ENCODE peak calls at places on chromosomes 13 and 19, in four cellular contexts. One of them, this sample, is unnamed.

GRCh38 chr13:32032780-32033179 is 1.2 kb downstream of the FRY start:
- DNase-seq in osteoblast: no peak
- DNase-seq in astrocyte of the spinal cord: no peak
- DNase-seq in cardiac fibroblast: no peak
- DNase-seq in this sample: no peak

GRCh38 chr13:23921451-23921888 is 24.2 kb upstream of the C1QTNF9B start:
- DNase-seq in osteoblast: no peak
- DNase-seq in astrocyte of the spinal cord: peak
- DNase-seq in cardiac fibroblast: peak
- DNase-seq in this sample: peak

GRCh38 chr19:17542042-17542441 is 13.4 kb upstream of the COLGALT1 start:
- DNase-seq in osteoblast: no peak
- DNase-seq in astrocyte of the spinal cord: no peak
- DNase-seq in cardiac fibroblast: no peak
- DNase-seq in this sample: no peak

GRCh38 chr13:21676611-21677021 is 5.7 kb downstream of the FGF9 start:
- DNase-seq in osteoblast: peak
- DNase-seq in astrocyte of the spinal cord: no peak
- DNase-seq in cardiac fibroblast: no peak
- DNase-seq in this sample: no peak

GRCh38 chr13:27523345-27524073 is 73.1 kb upstream of the MTIF3 start:
- DNase-seq in osteoblast: no peak
- DNase-seq in astrocyte of the spinal cord: no peak
- DNase-seq in cardiac fibroblast: no peak
- DNase-seq in this sample: no peak

GRCh38 chr19:21593934-21594844 is 88.8 kb downstream of the ZNF429 start:
- DNase-seq in osteoblast: no peak
- DNase-seq in astrocyte of the spinal cord: no peak
- DNase-seq in cardiac fibroblast: peak
- DNase-seq in this sample: no peak

GRCh38 chr13:90272356-90272755 is 1075.1 kb upstream of the MIR17HG start:
- DNase-seq in osteoblast: no peak
- DNase-seq in astrocyte of the spinal cord: peak
- DNase-seq in cardiac fibroblast: peak
- DNase-seq in this sample: peak

GRCh38 chr13:51562011-51562671 is 22.1 kb upstream of the WDFY2 start:
- DNase-seq in osteoblast: no peak
- DNase-seq in astrocyte of the spinal cord: no peak
- DNase-seq in cardiac fibroblast: no peak
- DNase-seq in this sample: no peak

GRCh38 chr13:49220856-49221614 is 897 bp downstream of the MLNR start:
- DNase-seq in osteoblast: peak
- DNase-seq in astrocyte of the spinal cord: no peak
- DNase-seq in cardiac fibroblast: peak
- DNase-seq in this sample: no peak

GRCh38 chr19:54162884-54163283 is 3.4 kb upstream of the LENG1 start:
- DNase-seq in osteoblast: no peak
- DNase-seq in astrocyte of the spinal cord: no peak
- DNase-seq in cardiac fibroblast: no peak
- DNase-seq in this sample: no peak

GRCh38 chr19:9296336-9296735 is 13.3 kb downstream of the ZNF699 start:
- DNase-seq in osteoblast: no peak
- DNase-seq in astrocyte of the spinal cord: no peak
- DNase-seq in cardiac fibroblast: no peak
- DNase-seq in this sample: no peak

DNA sequence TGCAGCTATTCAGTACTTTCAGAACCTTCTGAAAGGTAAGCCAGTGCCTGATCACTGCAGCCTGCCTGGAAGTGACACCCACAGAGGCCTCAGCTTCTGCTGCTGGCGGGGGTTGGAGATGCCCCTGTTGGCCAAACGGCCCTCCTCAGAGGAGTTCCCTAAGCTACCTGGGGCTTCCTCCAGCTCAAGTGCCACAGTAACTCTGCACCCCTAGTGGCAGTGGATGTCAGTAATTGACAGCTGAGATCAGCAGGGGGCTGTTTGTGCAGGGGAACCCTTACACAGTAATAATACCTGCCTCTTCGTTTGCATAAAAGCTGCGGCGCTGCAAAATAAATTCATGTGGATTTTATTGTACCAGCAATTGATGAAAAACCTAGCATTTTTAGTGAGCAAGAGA is 28.9 kb downstream of the TDRD12 start:
- DNase-seq in osteoblast: no peak
- DNase-seq in astrocyte of the spinal cord: no peak
- DNase-seq in cardiac fibroblast: no peak
- DNase-seq in this sample: no peak
- TF ChIP-seq CTCF in osteoblast: peak
- TF ChIP-seq CTCF in astrocyte of the spinal cord: peak
- TF ChIP-seq CTCF in cardiac fibroblast: no peak
- TF ChIP-seq CTCF in this sample: no peak

DNA sequence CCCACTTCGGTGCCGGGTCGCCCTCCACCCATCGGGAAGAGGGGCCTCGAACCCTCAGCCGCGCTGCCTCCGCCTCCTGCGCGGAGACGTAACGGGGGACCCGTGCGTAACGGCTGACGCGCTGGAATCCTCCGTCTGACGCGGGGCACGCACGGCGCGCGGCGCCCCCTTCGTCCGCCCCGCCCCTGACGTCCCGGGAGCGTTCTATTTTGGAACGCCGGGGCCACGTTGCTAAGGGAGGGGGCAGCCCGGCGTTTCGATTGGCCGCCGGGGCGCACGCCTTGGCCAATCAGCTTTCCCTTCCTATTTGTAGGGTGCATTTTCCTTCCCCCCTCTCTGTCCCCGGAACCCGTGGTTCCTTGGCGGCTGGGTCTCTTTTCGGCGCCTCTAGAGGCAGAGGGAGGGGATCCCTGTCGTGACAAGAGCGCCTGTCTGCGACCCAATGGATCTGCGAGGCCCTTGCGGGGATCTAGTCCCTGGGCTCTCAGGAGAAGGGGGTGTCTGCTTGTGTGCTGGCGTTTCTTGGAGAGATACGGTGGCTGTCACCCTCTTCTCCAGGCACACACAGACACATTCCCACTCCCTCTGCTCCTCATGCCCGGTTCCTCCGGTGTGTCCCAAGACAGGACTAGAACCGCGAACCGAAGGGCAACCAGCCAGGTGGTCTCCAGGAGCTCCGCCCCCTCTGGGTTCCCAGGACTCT is 1.5 kb downstream of the FOSB start:
- DNase-seq in osteoblast: peak
- DNase-seq in astrocyte of the spinal cord: peak
- DNase-seq in cardiac fibroblast: peak
- DNase-seq in this sample: peak
- TF ChIP-seq CTCF in osteoblast: no peak
- TF ChIP-seq CTCF in astrocyte of the spinal cord: no peak
- TF ChIP-seq CTCF in cardiac fibroblast: no peak
- TF ChIP-seq CTCF in this sample: no peak

GRCh38 chr13:101919541-101920306 is 467.2 kb downstream of the ITGBL1 start:
- DNase-seq in osteoblast: peak
- DNase-seq in astrocyte of the spinal cord: peak
- DNase-seq in cardiac fibroblast: peak
- DNase-seq in this sample: peak
- TF ChIP-seq CTCF in osteoblast: no peak
- TF ChIP-seq CTCF in astrocyte of the spinal cord: peak
- TF ChIP-seq CTCF in cardiac fibroblast: no peak
- TF ChIP-seq CTCF in this sample: no peak

GRCh38 chr19:1020868-1021425 is at the start of gene TMEM259:
- DNase-seq in osteoblast: peak
- DNase-seq in astrocyte of the spinal cord: peak
- DNase-seq in cardiac fibroblast: peak
- DNase-seq in this sample: peak
- TF ChIP-seq CTCF in osteoblast: no peak
- TF ChIP-seq CTCF in astrocyte of the spinal cord: no peak
- TF ChIP-seq CTCF in cardiac fibroblast: no peak
- TF ChIP-seq CTCF in this sample: no peak

DNA sequence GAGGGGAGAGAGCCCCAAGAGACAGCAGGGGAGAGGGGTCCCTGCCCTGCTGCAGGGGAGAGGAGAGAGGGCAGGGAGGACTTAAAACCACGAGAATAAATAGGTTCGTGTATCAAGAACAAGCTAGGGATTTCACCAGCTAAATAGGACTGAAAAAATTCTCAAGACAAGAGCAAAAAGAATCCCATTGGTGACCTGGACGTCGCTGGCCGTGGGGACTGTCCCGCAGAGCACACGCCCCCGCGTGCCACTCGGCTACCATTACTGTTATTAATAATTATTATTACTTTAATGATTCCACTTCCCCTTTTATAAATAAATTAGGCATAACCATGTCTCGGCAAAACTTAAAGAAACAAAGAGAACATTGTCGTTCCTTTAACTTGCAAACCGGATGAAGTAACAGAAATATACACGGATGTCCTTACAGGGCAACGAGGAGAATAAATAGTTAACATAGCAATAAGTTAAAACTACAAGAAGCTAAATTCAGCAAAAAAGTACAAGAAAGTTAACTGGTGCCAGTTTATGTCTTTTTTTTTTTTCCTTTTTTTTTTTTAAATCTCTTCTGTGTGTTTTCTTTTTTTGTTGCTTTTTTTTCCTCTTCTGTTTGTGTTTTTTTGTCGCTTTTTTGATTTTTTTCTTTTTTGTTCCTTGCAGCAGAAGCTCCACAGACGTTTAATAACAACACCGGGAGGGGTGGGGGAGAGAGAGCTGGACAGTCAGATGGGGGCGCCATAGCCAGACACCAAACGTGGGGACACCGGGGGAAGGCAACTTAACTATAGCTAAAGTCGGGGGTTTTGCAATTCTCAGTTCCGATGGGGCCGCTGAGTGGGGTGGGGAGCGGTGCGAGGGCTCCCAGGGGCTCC is 16.7 kb downstream of the PRKCSH start:
- DNase-seq in osteoblast: peak
- DNase-seq in astrocyte of the spinal cord: no peak
- DNase-seq in cardiac fibroblast: no peak
- DNase-seq in this sample: no peak
- TF ChIP-seq CTCF in osteoblast: peak
- TF ChIP-seq CTCF in astrocyte of the spinal cord: peak
- TF ChIP-seq CTCF in cardiac fibroblast: no peak
- TF ChIP-seq CTCF in this sample: no peak

GRCh38 chr19:36051637-36052036 is 2.4 kb downstream of the THAP8 start:
- DNase-seq in osteoblast: no peak
- DNase-seq in astrocyte of the spinal cord: no peak
- DNase-seq in cardiac fibroblast: no peak
- DNase-seq in this sample: no peak

GRCh38 chr19:36049080-36049698 is 4.9 kb downstream of the THAP8 start:
- DNase-seq in osteoblast: no peak
- DNase-seq in astrocyte of the spinal cord: no peak
- DNase-seq in cardiac fibroblast: no peak
- DNase-seq in this sample: no peak

GRCh38 chr19:36047835-36048234 is 6.2 kb downstream of the THAP8 start:
- DNase-seq in osteoblast: no peak
- DNase-seq in astrocyte of the spinal cord: no peak
- DNase-seq in cardiac fibroblast: no peak
- DNase-seq in this sample: no peak

GRCh38 chr19:36054119-36054732 is at the start of gene THAP8:
- DNase-seq in osteoblast: peak
- DNase-seq in astrocyte of the spinal cord: peak
- DNase-seq in cardiac fibroblast: peak
- DNase-seq in this sample: peak

GRCh38 chr19:36051236-36051635 is 2.8 kb downstream of the THAP8 start:
- DNase-seq in osteoblast: no peak
- DNase-seq in astrocyte of the spinal cord: no peak
- DNase-seq in cardiac fibroblast: no peak
- DNase-seq in this sample: no peak
- TF ChIP-seq CTCF in osteoblast: peak
- TF ChIP-seq CTCF in astrocyte of the spinal cord: peak
- TF ChIP-seq CTCF in cardiac fibroblast: peak
- TF ChIP-seq CTCF in this sample: peak

GRCh38 chr19:41172297-41173164 is 20.5 kb upstream of the CYP2S1 start:
- DNase-seq in osteoblast: no peak
- DNase-seq in astrocyte of the spinal cord: no peak
- DNase-seq in cardiac fibroblast: no peak
- DNase-seq in this sample: no peak
- TF ChIP-seq CTCF in osteoblast: no peak
- TF ChIP-seq CTCF in astrocyte of the spinal cord: no peak
- TF ChIP-seq CTCF in cardiac fibroblast: no peak
- TF ChIP-seq CTCF in this sample: no peak

GRCh38 chr19:28700176-28700575 is 512.8 kb downstream of the UQCRFS1 start:
- DNase-seq in osteoblast: no peak
- DNase-seq in astrocyte of the spinal cord: no peak
- DNase-seq in cardiac fibroblast: no peak
- DNase-seq in this sample: peak

GRCh38 chr19:28701491-28701890 is 511.5 kb downstream of the UQCRFS1 start:
- DNase-seq in osteoblast: no peak
- DNase-seq in astrocyte of the spinal cord: peak
- DNase-seq in cardiac fibroblast: peak
- DNase-seq in this sample: peak

GRCh38 chr19:28706693-28707092 is 506.3 kb downstream of the UQCRFS1 start:
- DNase-seq in osteoblast: no peak
- DNase-seq in astrocyte of the spinal cord: no peak
- DNase-seq in cardiac fibroblast: peak
- DNase-seq in this sample: no peak

GRCh38 chr19:28703400-28703956 is 509.5 kb downstream of the UQCRFS1 start:
- DNase-seq in osteoblast: no peak
- DNase-seq in astrocyte of the spinal cord: no peak
- DNase-seq in cardiac fibroblast: no peak
- DNase-seq in this sample: no peak

GRCh38 chr19:28705008-28705407 is 507.9 kb downstream of the UQCRFS1 start:
- DNase-seq in osteoblast: peak
- DNase-seq in astrocyte of the spinal cord: peak
- DNase-seq in cardiac fibroblast: peak
- DNase-seq in this sample: peak
- TF ChIP-seq CTCF in osteoblast: peak
- TF ChIP-seq CTCF in astrocyte of the spinal cord: peak
- TF ChIP-seq CTCF in cardiac fibroblast: peak
- TF ChIP-seq CTCF in this sample: peak

GRCh38 chr19:41515054-41515652 is 60.8 kb upstream of the CEACAM21 start:
- DNase-seq in osteoblast: no peak
- DNase-seq in astrocyte of the spinal cord: no peak
- DNase-seq in cardiac fibroblast: no peak
- DNase-seq in this sample: no peak
- TF ChIP-seq CTCF in osteoblast: no peak
- TF ChIP-seq CTCF in astrocyte of the spinal cord: no peak
- TF ChIP-seq CTCF in cardiac fibroblast: no peak
- TF ChIP-seq CTCF in this sample: no peak